ENCODE peak calls at places on chromosomes 12 and 14, in four cellular contexts. C is HL-60, S is kidney epithelial cell, A is adrenal gland. Y is an unnamed sample.

GRCh38 chr14:69719501-69719951 is 47.4 kb upstream of the SRSF5 start:
- DNase-seq in C (peak; percentile 60), S (peak; percentile 88), A (peak; percentile 89), Y (no peak)

GRCh38 chr12:90235642-90236041 is 527.0 kb upstream of the ATP2B1 start:
- DNase-seq in C (no peak), S (no peak), A (no peak), Y (peak; percentile 78)

GRCh38 chr12:70711831-70712230 is 74.6 kb upstream of the PTPRB start:
- DNase-seq in C (no peak), S (no peak), A (no peak), Y (no peak)

GRCh38 chr12:5485471-5485870 is 53.6 kb downstream of the NTF3 start:
- DNase-seq in C (no peak), S (no peak), A (no peak), Y (no peak)

GRCh38 chr14:80930836-80931389 is 10.6 kb downstream of the CEP128 start:
- DNase-seq in C (peak; percentile 68), S (peak; percentile 94), A (no peak), Y (peak; percentile 9)

GRCh38 chr12:107404981-107405380 is 280.6 kb upstream of the PWP1 start:
- DNase-seq in C (peak; percentile 57), S (no peak), A (peak; percentile 52), Y (no peak)

GRCh38 chr12:4994622-4995021 is 49.1 kb upstream of the KCNA5 start:
- DNase-seq in C (no peak), S (no peak), A (no peak), Y (no peak)

GRCh38 chr12:25250744-25251730 is at the start of gene KRAS:
- DNase-seq in C (peak; percentile 94), S (peak; percentile 71), A (peak; percentile 97), Y (peak; percentile 94)

GRCh38 chr14:73606271-73606670 is 6.0 kb upstream of the ACOT6 start:
- DNase-seq in C (no peak), S (no peak), A (no peak), Y (no peak)

GRCh38 chr12:10607885-10608458 is 5.4 kb downstream of the MAGOHB start:
- DNase-seq in C (no peak), S (no peak), A (no peak), Y (no peak)

GRCh38 chr12:13135336-13136178 is 32.1 kb upstream of the GSG1 start:
- DNase-seq in C (no peak), S (peak; percentile 89), A (peak; percentile 87), Y (no peak)

GRCh38 chr12:104864668-104865067 is 93.4 kb downstream of the SLC41A2 start:
- DNase-seq in C (no peak), S (no peak), A (no peak), Y (no peak)

GRCh38 chr12:102388469-102388868 is 91.9 kb downstream of the IGF1 start:
- DNase-seq in C (no peak), S (no peak), A (no peak), Y (no peak)

GRCh38 chr14:77782202-77782601 is 17.7 kb upstream of the ADCK1 start:
- DNase-seq in C (no peak), S (no peak), A (no peak), Y (no peak)

GRCh38 chr14:29028973-29029582 is 262.5 kb downstream of the FOXG1 start:
- DNase-seq in C (no peak), S (no peak), A (no peak), Y (no peak)

GRCh38 chr12:124125472-124125871 is 152.5 kb downstream of the ZNF664 start:
- DNase-seq in C (no peak), S (peak; percentile 23), A (no peak), Y (no peak)

GRCh38 chr12:109247831-109248654 is 61.0 kb downstream of the FOXN4 start:
- DNase-seq in C (no peak), S (no peak), A (no peak), Y (no peak)

GRCh38 chr12:132827763-132828703 is 636 bp downstream of the GOLGA3 start:
- DNase-seq in C (peak; percentile 51), S (peak; percentile 21), A (peak; percentile 68), Y (peak; percentile 29)

GRCh38 chr14:21084988-21085853 is 13.2 kb downstream of the ZNF219 start:
- DNase-seq in C (peak; percentile 94), S (no peak), A (peak; percentile 82), Y (no peak)

GRCh38 chr12:124497658-124498057 is 69.8 kb downstream of the NCOR2 start:
- DNase-seq in C (peak; percentile 16), S (no peak), A (peak; percentile 93), Y (no peak)

GRCh38 chr12:4909734-4910501 is at the start of gene KCNA1:
- DNase-seq in C (no peak), S (no peak), A (no peak), Y (no peak)

GRCh38 chr12:116508145-116509121 is 50.7 kb upstream of the MAP1LC3B2 start:
- DNase-seq in C (no peak), S (no peak), A (no peak), Y (no peak)

GRCh38 chr12:41409628-41410027 is 221.5 kb downstream of the PDZRN4 start:
- DNase-seq in C (no peak), S (no peak), A (no peak), Y (no peak)
- H3K4me3 ChIP-seq in C (no peak overlapping the region), S (no peak overlapping the region), A (no peak overlapping the region), Y (no peak overlapping the region)

GRCh38 chr12:19183121-19183838 is 53.7 kb downstream of the PLEKHA5 start:
- DNase-seq in C (no peak), S (no peak), A (no peak), Y (no peak)
- TF ChIP-seq CTCF in C (no peak), S (peak; percentile 15), A (peak; percentile 8), Y (peak; percentile 41)

DNA sequence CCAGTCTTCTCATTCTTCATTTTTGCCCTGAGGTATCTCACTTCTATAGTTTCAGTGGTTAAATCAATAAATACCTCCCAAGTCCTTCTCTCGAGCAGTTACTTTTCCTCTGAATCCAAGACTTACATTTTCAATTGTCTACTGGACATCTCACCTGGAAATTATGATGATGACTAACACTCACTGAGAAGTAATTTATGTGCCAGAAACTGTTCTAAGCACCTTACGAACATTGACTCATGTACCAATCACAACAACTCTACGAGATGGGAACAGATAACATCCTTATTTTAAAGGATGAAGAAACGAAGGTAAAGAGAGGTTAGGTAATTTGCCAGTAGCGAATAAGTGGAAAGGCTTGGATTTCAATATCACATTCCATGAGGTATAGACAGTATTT is 94.1 kb downstream of the EML5 start:
- DNase-seq in C (no peak), S (peak; percentile 25), A (no peak), Y (no peak)
- H3K4me3 ChIP-seq in C (no peak overlapping the region), S (no peak overlapping the region), A (no peak overlapping the region), Y (no peak overlapping the region)

DNA sequence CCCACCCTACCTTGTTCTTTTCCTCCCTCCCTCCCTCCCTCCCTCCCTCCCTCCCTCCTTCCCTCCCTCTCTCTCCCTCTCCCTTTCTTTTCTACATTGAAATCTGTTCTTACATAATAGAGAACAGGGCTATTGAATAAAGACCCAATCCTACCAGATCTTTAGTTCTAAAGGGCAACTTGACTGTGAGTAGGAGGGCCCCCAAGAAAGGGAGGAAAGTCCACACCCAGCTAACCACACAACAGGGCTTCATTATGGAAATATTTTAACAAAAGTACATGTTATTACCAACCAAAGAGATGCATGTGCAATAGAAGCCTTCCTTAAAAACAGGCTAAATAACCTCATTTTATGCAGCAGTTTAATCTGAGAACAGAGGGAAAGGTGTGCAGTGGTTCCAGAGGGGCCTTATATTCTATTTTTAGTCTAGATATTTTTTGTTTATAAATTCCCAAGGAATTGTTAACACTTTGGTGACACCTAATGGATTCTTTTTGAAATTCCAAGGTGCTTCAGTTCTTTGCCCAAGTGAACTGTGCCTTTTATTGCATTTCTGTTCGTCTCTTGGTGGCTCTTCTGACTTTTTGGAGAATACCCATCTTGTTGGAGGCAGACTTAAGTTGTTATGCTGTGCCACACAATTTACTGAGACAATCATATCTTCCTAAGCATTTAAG is 63.0 kb downstream of the GNS start:
- DNase-seq in C (no peak), S (no peak), A (no peak), Y (no peak)
- TF ChIP-seq CTCF in C (no peak), S (peak; percentile 14), A (peak; percentile 14), Y (peak; percentile 41)

DNA sequence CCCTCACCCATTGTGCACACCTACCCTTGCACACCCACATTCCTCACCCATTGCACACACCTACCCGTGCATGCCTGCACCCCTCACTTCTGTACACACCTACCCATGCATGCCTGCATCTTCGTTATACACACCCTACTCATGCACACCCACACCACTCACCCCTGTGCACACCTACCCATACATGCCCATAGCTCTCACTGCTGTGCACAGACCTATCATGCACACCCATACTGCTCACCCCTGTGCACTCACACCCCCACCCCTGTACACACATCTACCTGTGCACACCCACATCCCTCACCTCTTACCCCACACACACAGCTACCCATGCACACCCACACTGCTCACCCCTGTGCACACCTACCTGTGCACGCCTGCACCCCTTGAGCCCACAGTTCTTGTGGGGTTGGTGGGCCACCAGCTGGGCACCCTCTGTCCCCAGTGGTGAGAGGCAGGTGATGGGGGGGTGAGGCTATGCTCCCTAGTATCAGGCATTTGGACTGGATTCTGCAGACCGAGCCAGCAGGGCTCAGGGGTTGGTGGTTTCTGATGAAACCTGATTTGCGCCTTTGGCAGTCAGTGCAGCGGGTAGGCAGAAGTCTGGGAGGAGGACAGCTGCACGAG is 15.6 kb downstream of the CEP170B start:
- DNase-seq in C (no peak), S (no peak), A (no peak), Y (no peak)
- H3K4me3 ChIP-seq in C (no peak overlapping the region), S (no peak overlapping the region), A (no peak overlapping the region), Y (no peak overlapping the region)

GRCh38 chr14:102733326-102733725 is 43.9 kb upstream of the TRAF3 start:
- DNase-seq in C (no peak), S (no peak), A (peak; percentile 2), Y (no peak)

GRCh38 chr14:102736956-102737355 is 40.3 kb upstream of the TRAF3 start:
- DNase-seq in C (no peak), S (no peak), A (no peak), Y (no peak)

GRCh38 chr14:102738373-102739189 is 38.7 kb upstream of the TRAF3 start:
- DNase-seq in C (no peak), S (no peak), A (no peak), Y (no peak)

GRCh38 chr14:102739190-102739469 is 38.1 kb upstream of the TRAF3 start:
- DNase-seq in C (no peak), S (no peak), A (no peak), Y (no peak)

DNA sequence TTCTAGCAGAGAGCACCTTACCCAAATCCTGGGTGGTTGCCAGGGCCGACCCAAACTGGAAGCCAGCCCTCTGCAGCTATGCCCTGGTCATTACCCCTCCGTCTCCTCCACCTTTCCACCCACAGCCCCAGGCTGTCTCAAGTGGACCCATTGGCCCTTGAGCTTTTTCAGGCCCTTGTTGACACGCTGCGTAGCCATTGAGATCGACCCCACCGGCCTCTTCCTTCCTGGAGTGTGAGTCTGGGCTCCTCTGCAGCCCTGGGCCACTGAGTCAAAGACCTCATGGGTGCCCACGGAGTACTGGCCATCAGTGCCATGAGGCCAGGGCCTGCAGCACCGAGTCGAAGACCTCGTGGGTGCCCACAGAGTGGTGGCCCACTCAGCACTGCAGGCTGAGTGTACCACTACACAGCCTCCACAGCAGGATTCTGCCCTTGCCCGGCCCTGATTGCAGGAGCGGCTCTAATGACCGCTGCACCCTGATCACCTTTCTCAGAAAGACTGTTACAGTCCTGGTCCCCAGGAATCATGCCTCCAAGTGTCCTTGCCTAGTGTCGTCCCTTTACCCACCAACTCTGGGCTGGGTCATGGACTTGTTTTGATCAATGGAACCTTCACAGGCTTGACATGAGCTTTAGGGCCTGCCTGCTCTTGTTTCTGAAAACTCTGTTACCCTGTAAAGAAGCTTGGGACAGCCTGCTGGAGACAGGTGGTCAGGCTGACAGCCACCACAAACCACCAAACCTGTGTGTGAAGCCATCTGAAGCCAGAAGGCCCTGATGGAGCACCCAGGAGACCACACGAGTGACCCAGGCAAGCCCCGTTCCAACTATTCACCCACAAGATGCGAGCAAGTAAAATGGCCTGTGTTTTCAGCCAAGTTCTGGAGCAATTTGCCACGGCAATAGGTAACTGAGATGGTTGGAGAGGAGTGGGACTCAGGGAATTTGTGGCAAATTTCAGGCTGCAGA is 39.6 kb upstream of the TRAF3 start:
- DNase-seq in C (no peak), S (no peak), A (no peak), Y (no peak)
- TF ChIP-seq CTCF in C (no peak), S (no peak), A (no peak), Y (no peak)